ENCODE peak calls at places on chromosomes 3 and 15, in five cellular contexts. P is GM23248, L is GM23338, X is K562, Z is mammary epithelial cell. G is an unnamed sample.

GRCh38 chr15:52735231-52736089 is 54.7 kb downstream of the ONECUT1 start:
- DNase-seq in P (peak; percentile 85), L (peak; percentile 94), X (peak; percentile 77), Z (peak; percentile 68), G (peak; percentile 73)

GRCh38 chr15:49418811-49419210 is 4.2 kb upstream of the FGF7 start:
- DNase-seq in L (no peak), P (no peak), X (no peak), Z (no peak), G (no peak)

GRCh38 chr3:182962162-182962561 is 18.2 kb downstream of the DCUN1D1 start:
- DNase-seq in X (no peak), L (no peak), P (no peak), Z (no peak), G (no peak)

GRCh38 chr3:136149569-136150136 is 46.5 kb downstream of the MSL2 start:
- DNase-seq in L (no peak), Z (peak; percentile 50), P (peak; percentile 54), X (no peak), G (no peak)

GRCh38 chr3:180571831-180572578 is 30.0 kb upstream of the TTC14 start:
- DNase-seq in P (no peak), L (no peak), X (no peak), Z (no peak), G (no peak)

GRCh38 chr15:67048281-67049279 is 16.8 kb upstream of the SMAD3 start:
- DNase-seq in L (no peak), P (peak; percentile 72), Z (peak; percentile 86), X (no peak), G (no peak)

GRCh38 chr3:65265511-65265910 is 577.7 kb upstream of the ADAMTS9 start:
- DNase-seq in L (no peak), P (no peak), X (no peak), Z (no peak), G (no peak)

GRCh38 chr3:156542101-156543042 is 12.5 kb downstream of the SSR3 start:
- DNase-seq in X (no peak), Z (no peak), L (no peak), P (no peak), G (no peak)

GRCh38 chr15:48861813-48862431 is 16.0 kb upstream of the EID1 start:
- DNase-seq in L (peak; percentile 82), Z (peak; percentile 38), X (peak; percentile 41), P (peak; percentile 84), G (no peak)

GRCh38 chr3:170033489-170033888 is 4.3 kb upstream of the GPR160 start:
- DNase-seq in L (no peak), Z (no peak), X (no peak), P (no peak), G (no peak)

GRCh38 chr3:126407412-126408044 is 12.8 kb downstream of the CFAP100 start:
- DNase-seq in L (no peak), P (no peak), Z (no peak), X (no peak), G (no peak)

GRCh38 chr3:103295974-103296570 is 861.3 kb downstream of the ZPLD1 start:
- DNase-seq in L (peak; percentile 37), X (no peak), Z (peak; percentile 1), P (peak; percentile 3), G (no peak)

DNA sequence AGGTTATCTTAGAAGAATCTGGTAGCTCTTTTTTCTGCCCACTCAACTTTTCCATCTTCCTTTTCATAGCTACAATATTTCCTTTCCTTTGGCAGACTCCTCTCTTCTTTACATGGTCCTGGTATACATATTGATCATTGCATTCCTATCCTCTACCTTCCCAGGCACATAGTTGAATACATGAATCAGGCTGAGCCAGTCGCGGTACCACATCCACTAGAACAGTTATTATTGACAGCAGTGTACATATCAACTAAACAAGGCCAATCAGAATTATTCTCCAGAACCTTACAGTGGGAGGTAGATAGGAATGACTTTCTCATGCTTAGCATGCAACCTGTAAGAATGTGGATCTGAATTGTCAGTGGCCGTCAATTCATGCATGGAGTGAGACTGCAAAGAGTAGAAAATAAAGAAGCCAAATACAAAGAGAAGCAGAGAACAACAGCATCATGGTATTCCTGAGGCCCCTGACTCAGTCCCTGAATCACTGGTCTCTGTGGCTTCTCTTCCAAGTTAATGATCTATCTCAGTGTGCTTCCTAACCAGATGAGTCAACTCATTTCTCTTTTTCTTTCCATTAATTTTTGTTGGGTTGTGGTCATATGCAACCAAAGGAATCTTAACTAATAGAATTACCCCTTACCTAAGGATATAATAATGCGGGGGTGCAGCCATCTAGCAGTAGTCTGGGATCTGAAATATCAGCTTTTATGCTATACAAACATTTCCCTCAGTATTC is 60.9 kb upstream of the DCBLD2 start:
- DNase-seq in P (peak; percentile 93), L (no peak), Z (peak; percentile 96), X (no peak), G (no peak)
- H2AFZ ChIP-seq in P (no peak overlapping the region), L (no peak overlapping the region), Z (peak overlapping the region; percentile 47), X (no peak overlapping the region), G (no peak overlapping the region)

DNA sequence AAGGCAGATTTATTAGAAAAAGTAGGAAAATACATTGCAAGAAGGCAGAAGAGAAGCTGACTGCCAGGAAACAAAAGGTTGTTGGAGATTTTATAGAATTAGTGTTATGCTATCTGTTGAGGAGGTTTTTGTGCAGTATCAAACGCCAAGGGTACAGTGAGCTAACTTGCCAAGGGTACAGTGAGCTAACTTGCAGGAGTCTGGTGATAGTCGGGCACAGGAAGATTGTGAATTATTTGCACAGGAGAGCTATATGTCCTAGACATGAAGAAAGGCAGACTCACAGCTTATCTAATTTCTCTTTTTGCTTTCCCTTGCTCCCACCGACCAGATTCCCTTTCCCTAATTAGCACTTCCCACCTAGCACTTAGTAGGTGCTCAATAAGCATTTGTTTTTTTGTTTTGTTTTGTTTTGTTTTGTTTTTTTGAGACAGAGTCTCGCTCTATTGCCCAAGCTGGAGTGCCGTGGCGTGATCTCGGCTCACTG is 2.7 kb upstream of the CSK start:
- DNase-seq in L (no peak), X (no peak), Z (no peak), P (no peak), G (no peak)
- H3K4me1 ChIP-seq in L (peaks cover 15% of the 10 kb centered on the region), X (peaks cover 43% of the 10 kb centered on the region), Z (peaks cover 27% of the 10 kb centered on the region), P (peaks cover 18% of the 10 kb centered on the region), G (no peaks in the 10 kb centered on the region)

DNA sequence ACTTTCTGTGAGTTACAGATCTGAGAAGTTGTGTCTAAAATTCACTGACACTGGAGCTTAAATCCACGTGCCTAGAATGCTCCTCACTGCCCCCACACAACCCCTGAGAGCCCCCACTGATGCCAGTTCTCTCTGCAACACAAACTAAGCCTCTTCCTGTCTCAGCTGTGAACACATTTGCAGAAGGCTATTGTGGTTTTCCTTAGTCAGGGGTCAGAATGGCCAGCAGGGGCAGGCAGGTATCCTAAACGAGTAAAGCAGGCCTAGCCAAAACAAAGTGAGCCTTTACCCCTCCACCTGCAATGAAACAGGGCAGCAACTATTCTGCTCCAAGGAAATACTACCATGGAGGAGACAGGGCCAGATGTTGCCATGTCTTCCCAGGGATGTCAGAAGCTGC is 78.6 kb downstream of the FHIT start:
- DNase-seq in P (no peak), X (no peak), L (peak; percentile 79), Z (no peak), G (peak; percentile 68)
- H2AFZ ChIP-seq in P (no peak overlapping the region), X (no peak overlapping the region), L (no peak overlapping the region), Z (no peak overlapping the region), G (no peak overlapping the region)

DNA sequence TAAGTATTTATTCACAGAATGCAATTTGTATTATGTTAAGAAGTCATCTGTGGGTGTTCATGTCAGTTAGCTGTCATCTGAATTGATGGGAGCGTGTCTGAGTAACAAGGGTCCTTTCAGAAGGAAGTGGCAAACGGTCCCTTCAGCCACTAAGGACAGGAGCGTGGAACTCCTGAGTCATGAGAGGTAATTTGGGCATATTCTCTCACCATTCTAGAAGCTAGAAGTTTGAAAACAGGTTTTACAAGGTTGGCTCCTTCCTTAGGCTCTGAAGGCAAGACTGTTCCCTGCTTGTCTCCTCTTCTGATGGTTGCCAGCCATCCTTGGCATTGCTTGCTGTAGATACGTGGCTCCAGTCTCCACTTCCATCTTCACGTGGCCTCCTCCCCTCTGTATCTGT is 19.7 kb downstream of the ABHD2 start:
- DNase-seq in Z (no peak), X (no peak), L (no peak), P (no peak), G (no peak)
- H3K4me1 ChIP-seq in Z (peaks cover 38% of the 10 kb centered on the region), X (peaks cover 49% of the 10 kb centered on the region), L (peaks cover 17% of the 10 kb centered on the region), P (peaks cover 42% of the 10 kb centered on the region), G (peaks cover 7% of the 10 kb centered on the region)

G was measured in H9.